ENCODE peak calls at places on chromosome 1, in five cellular contexts. Y, J, C, S and R are unnamed samples. For H3K36me3, the result is how much of the 10 kb centered on the place peaks cover.

GRCh38 chr1:151443846-151444790 is 15.2 kb downstream of the POGZ start:
- DNase-seq in Y (peak), J (peak), C (peak), S (no peak), R (peak)

GRCh38 chr1:42679364-42679983 is 2.7 kb upstream of the YBX1 start:
- DNase-seq in Y (no peak), J (no peak), C (no peak), S (no peak), R (no peak)

GRCh38 chr1:233680000-233680399 is 66.1 kb downstream of the KCNK1 start:
- DNase-seq in Y (no peak), J (no peak), C (no peak), S (no peak), R (no peak)

GRCh38 chr1:12669529-12670068 is 25.7 kb downstream of the AADACL4 start:
- DNase-seq in Y (no peak), J (no peak), C (no peak), S (no peak), R (no peak)

GRCh38 chr1:89206361-89206760 is 7.6 kb upstream of the GBP4 start:
- DNase-seq in Y (no peak), J (no peak), C (no peak), S (no peak), R (no peak)

GRCh38 chr1:44587796-44588460 is 86.4 kb downstream of the TMEM53 start:
- DNase-seq in Y (no peak), J (no peak), C (no peak), S (no peak), R (no peak)

GRCh38 chr1:26285366-26286063 is 5.6 kb downstream of the SH3BGRL3 start:
- DNase-seq in Y (no peak), J (no peak), C (no peak), S (peak), R (no peak)

GRCh38 chr1:84603223-84603622 is 29.0 kb upstream of the CTBS start:
- DNase-seq in Y (no peak), J (no peak), C (no peak), S (no peak), R (peak)

GRCh38 chr1:244628719-244629299 is 24.1 kb upstream of the DESI2 start:
- DNase-seq in Y (no peak), J (no peak), C (no peak), S (no peak), R (peak)

GRCh38 chr1:75035536-75035935 is 98.7 kb upstream of the LHX8 start:
- DNase-seq in Y (no peak), J (no peak), C (no peak), S (no peak), R (no peak)

DNA sequence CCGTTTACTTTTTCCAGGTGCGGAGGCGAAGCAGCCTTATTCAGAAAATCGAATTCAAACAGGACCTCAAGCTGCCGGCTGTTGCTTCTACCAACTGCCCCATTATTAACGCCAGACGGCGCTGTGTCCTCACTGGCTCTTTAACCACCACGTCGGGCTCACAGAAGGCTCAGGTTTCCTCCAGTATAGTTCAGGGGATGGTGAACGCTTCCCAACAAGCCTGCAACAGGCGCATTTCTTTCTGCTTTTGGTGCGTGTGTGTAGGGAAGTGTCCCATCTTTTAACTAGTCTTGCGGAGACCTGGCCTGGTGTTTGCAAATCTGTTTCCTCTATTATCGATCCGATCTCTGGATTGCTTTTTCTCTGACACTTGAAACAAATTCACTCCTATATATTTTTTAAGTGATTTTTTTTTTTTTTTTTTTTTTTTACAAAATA is 791 bp upstream of the STUM start:
- DNase-seq in Y (peak), J (peak), C (peak), S (peak), R (peak)
- H3K4me3 ChIP-seq in Y (peak), J (no peak), C (peak), S (no peak), R (no peak)

GRCh38 chr1:39387452-39387851 is 104.0 kb upstream of the BMP8A start:
- DNase-seq in Y (no peak), J (no peak), C (no peak), S (no peak), R (peak)
- TF ChIP-seq CTCF in Y (no peak), J (peak), C (no peak), S (no peak), R (peak)

DNA sequence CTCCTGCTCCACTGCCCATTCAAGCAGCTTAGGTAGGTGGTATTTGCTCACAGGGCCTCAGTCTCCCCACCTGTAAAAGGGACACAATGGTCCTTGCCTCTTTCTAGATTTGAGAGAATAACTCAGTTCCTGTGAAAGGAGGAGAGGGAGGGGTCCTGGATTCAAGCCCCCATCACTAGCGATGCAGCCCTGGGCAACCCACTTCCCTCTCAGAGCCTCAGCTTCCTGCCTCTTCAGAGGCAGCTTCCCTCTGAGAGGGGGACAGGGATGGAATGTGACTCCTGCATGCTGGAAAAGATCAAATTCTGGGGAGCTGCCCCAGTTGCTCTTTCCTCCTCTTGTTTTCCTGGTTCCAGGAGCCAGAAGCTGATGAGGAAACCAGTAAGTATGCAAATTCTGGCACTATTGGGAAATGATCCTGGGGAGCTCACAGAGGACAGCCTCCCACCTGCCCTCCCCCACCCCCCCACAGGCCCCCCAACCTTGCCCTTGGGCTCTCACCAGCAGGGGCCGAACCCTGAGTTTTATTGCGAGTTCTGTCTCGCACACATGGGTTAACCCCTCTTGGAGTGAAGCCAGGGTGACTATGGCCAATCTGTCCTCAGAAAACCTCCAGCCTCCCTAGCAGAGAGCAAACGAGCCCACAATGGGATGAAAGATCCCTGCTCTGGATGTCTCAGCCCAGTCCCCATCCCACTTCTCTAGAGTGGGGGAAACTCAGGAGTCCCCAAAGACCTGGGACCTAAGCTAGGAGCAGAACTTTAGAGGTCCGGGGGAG is 11.7 kb downstream of the ZC3H12A start:
- DNase-seq in Y (peak), J (no peak), C (no peak), S (no peak), R (peak)
- H3K36me3 ChIP-seq in Y (under half), J (under half), C (half or more), S (under half), R (under half)

GRCh38 chr1:46757256-46757955 is 38.5 kb upstream of the EFCAB14 start:
- DNase-seq in Y (peak), J (peak), C (no peak), S (no peak), R (no peak)

GRCh38 chr1:46755121-46755520 is 36.2 kb upstream of the EFCAB14 start:
- DNase-seq in Y (no peak), J (no peak), C (no peak), S (no peak), R (no peak)

GRCh38 chr1:46761740-46762139 is 37.1 kb upstream of the CYP4B1 start:
- DNase-seq in Y (no peak), J (no peak), C (no peak), S (no peak), R (no peak)

GRCh38 chr1:46760558-46761166 is 38.2 kb upstream of the CYP4B1 start:
- DNase-seq in Y (no peak), J (no peak), C (no peak), S (no peak), R (no peak)

GRCh38 chr1:46757956-46758304 is 39.0 kb upstream of the EFCAB14 start:
- DNase-seq in Y (no peak), J (no peak), C (no peak), S (no peak), R (peak)
- H3K4me3 ChIP-seq in Y (no peak), J (no peak), C (no peak), S (no peak), R (no peak)